ENCODE peak calls at places on chromosomes 3 and 15, in six cellular contexts. H, X, E, D, R and L are unnamed samples.

GRCh38 chr3:127457094-127457475 is 133.4 kb downstream of the TPRA1 start:
- DNase-seq in H (peak; percentile 51), X (peak; percentile 78), E (peak; percentile 91), D (no peak), R (peak; percentile 73), L (no peak)

GRCh38 chr15:68228143-68228970 is 1.2 kb downstream of the CLN6 start:
- DNase-seq in H (peak; percentile 9), X (no peak), E (no peak), D (peak; percentile 43), R (no peak), L (peak; percentile 57)

GRCh38 chr15:101694261-101694660 is 30.0 kb downstream of the TARS3 start:
- DNase-seq in H (peak; percentile 9), X (peak; percentile 35), E (no peak), D (no peak), R (no peak), L (no peak)

GRCh38 chr3:191470080-191470479 is 9.1 kb downstream of the PYDC2 start:
- DNase-seq in H (no peak), X (no peak), E (no peak), D (no peak), R (no peak), L (no peak)

GRCh38 chr15:66724732-66725467 is 22.9 kb downstream of the SMAD6 start:
- DNase-seq in H (no peak), X (no peak), E (no peak), D (peak; percentile 64), R (no peak), L (no peak)

GRCh38 chr3:101784850-101785613 is 6.0 kb downstream of the NXPE3 start:
- DNase-seq in H (no peak), X (no peak), E (no peak), D (no peak), R (no peak), L (no peak)

GRCh38 chr15:67105065-67105951 is 39.9 kb downstream of the SMAD3 start:
- DNase-seq in H (peak; percentile 96), X (no peak), E (peak; percentile 98), D (no peak), R (no peak), L (no peak)

GRCh38 chr15:59205839-59206622 is 612 bp upstream of the LDHAL6B start:
- DNase-seq in H (no peak), X (no peak), E (no peak), D (no peak), R (no peak), L (no peak)

GRCh38 chr3:10645800-10646199 is 140.4 kb upstream of the ATP2B2 start:
- DNase-seq in H (no peak), X (no peak), E (no peak), D (no peak), R (no peak), L (no peak)

GRCh38 chr3:86865506-86865905 is 125.4 kb downstream of the VGLL3 start:
- DNase-seq in H (no peak), X (no peak), E (peak; percentile 45), D (no peak), R (no peak), L (no peak)

GRCh38 chr3:84759361-84759760 is 199.4 kb upstream of the CADM2 start:
- DNase-seq in H (no peak), X (no peak), E (no peak), D (no peak), R (no peak), L (no peak)

GRCh38 chr3:155393316-155393715 is 99.8 kb upstream of the STRIT1 start:
- DNase-seq in H (no peak), X (no peak), E (peak; percentile 42), D (no peak), R (no peak), L (no peak)

GRCh38 chr15:39404767-39405173 is 176.1 kb upstream of the THBS1 start:
- DNase-seq in H (peak; percentile 92), X (no peak), E (peak; percentile 98), D (no peak), R (no peak), L (no peak)

GRCh38 chr3:45775571-45776290 is 20.6 kb downstream of the SLC6A20 start:
- DNase-seq in H (no peak), X (no peak), E (no peak), D (no peak), R (no peak), L (no peak)

GRCh38 chr3:127456471-127457093 is 134.0 kb downstream of the TPRA1 start:
- DNase-seq in H (peak; percentile 69), X (peak; percentile 16), E (peak; percentile 87), D (no peak), R (no peak), L (no peak)

GRCh38 chr3:65352951-65353350 is 665.2 kb upstream of the ADAMTS9 start:
- DNase-seq in H (no peak), X (no peak), E (peak; percentile 17), D (no peak), R (no peak), L (no peak)

GRCh38 chr3:158768361-158768787 is 33.5 kb upstream of the MFSD1 start:
- DNase-seq in H (peak; percentile 65), X (peak; percentile 64), E (peak; percentile 65), D (no peak), R (peak; percentile 74), L (no peak)

GRCh38 chr15:38401716-38402115 is 52.2 kb upstream of the FAM98B start:
- DNase-seq in H (no peak), X (no peak), E (peak; percentile 59), D (no peak), R (no peak), L (no peak)

GRCh38 chr3:111534701-111535100 is 7.3 kb upstream of the CD96 start:
- DNase-seq in H (peak; percentile 78), X (no peak), E (peak; percentile 78), D (no peak), R (no peak), L (no peak)

GRCh38 chr3:120350431-120350941 is 1.3 kb upstream of the LRRC58 start:
- DNase-seq in H (peak; percentile 79), X (peak; percentile 10), E (peak; percentile 76), D (no peak), R (no peak), L (peak; percentile 29)
- H3K4me3 ChIP-seq in H (peak overlapping the region; percentile 74), X (no peak overlapping the region), E (peak overlapping the region; percentile 89), D (peak overlapping the region; percentile 90), R (no peak overlapping the region), L (peak overlapping the region; percentile 88)

GRCh38 chr15:32864841-32865240 is 147.0 kb downstream of the GREM1 start:
- DNase-seq in H (no peak), X (no peak), E (no peak), D (no peak), R (no peak), L (no peak)

GRCh38 chr15:32869814-32870213 is 152.0 kb downstream of the GREM1 start:
- DNase-seq in H (no peak), X (no peak), E (no peak), D (no peak), R (no peak), L (no peak)

GRCh38 chr15:32866486-32867312 is 148.9 kb downstream of the GREM1 start:
- DNase-seq in H (no peak), X (no peak), E (peak; percentile 56), D (no peak), R (peak; percentile 22), L (no peak)

GRCh38 chr15:32870240-32871033 is 152.6 kb downstream of the GREM1 start:
- DNase-seq in H (peak; percentile 77), X (no peak), E (peak; percentile 90), D (no peak), R (no peak), L (peak; percentile 64)

DNA sequence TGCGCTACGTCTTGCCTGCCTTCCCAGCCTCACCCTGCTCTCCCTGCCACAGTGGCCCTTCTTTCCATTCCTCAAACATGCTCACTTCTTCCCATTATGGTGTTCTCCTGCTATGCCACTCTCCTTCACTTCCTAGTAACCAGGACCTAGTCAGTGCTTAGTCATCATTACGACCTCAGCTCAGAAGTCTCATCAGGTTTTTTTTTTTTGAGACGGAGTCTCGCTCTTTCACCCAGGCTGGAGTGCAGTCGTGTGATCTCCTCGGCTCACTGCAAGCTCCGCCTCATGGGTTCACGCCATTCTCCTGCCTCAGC is 149.5 kb downstream of the GREM1 start:
- DNase-seq in H (peak; percentile 87), X (no peak), E (peak; percentile 92), D (no peak), R (no peak), L (no peak)
- TF ChIP-seq EZH2phosphoT487 in H (no peak), X (no peak), E (no peak), D (no peak), R (no peak), L (no peak)

DNA sequence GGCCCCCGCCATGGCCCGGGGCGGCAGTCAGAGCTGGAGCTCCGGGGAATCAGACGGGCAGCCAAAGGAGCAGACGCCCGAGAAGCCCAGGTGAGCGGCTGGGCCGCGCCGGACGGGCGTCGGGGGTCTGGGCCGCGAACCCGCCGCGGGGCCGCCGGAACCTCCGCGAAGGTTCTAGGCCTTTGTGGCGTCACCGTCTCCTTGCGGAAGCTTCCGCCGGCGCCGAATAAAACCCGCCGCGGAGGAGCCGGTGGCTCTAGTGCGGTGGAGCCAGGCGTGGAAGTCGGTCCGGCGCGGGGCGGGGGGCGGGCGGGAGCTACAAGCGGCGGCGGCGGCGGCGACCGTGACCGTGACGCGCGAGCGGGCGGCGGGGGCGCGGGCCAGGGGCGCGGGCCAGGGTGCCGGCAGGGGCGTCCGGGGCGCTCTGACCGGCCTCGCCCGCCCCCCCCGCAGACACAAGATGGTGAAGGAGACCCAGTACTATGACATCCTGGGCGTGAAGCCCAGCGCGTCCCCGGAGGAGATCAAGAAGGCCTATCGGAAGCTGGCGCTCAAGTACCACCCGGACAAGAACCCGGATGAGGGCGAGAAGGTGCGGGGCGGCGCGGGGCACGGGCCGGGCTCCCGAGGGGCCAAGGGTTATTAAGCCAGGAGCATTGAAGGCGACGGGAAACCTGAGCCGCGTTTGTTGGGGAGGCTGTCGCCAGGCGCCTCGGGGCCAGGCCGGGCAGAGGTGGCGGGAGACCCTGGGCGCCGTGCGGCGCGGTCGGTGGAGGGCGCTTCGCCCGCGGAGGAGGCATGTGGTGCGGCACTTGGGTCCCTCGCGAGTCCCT is at the start of gene DNAJA4:
- DNase-seq in H (no peak), X (peak; percentile 76), E (peak; percentile 59), D (peak; percentile 39), R (peak; percentile 17), L (no peak)
- H3K4me3 ChIP-seq in H (peak within 1 kb of the TSS; percentile 68), X (peak within 1 kb of the TSS; percentile 61), E (peak within 1 kb of the TSS; percentile 69), D (no peak within 1 kb of the TSS), R (no peak within 1 kb of the TSS), L (no peak within 1 kb of the TSS)

GRCh38 chr3:195142519-195142918 is 128.4 kb downstream of the XXYLT1 start:
- DNase-seq in H (no peak), X (no peak), E (no peak), D (no peak), R (no peak), L (no peak)

GRCh38 chr3:195139091-195139875 is 131.7 kb downstream of the XXYLT1 start:
- DNase-seq in H (no peak), X (no peak), E (no peak), D (no peak), R (no peak), L (no peak)

GRCh38 chr3:195140816-195141793 is 129.9 kb downstream of the XXYLT1 start:
- DNase-seq in H (no peak), X (no peak), E (no peak), D (no peak), R (no peak), L (no peak)

GRCh38 chr3:195139876-195140240 is 131.1 kb downstream of the XXYLT1 start:
- DNase-seq in H (peak; percentile 72), X (no peak), E (peak; percentile 71), D (no peak), R (no peak), L (no peak)

DNA sequence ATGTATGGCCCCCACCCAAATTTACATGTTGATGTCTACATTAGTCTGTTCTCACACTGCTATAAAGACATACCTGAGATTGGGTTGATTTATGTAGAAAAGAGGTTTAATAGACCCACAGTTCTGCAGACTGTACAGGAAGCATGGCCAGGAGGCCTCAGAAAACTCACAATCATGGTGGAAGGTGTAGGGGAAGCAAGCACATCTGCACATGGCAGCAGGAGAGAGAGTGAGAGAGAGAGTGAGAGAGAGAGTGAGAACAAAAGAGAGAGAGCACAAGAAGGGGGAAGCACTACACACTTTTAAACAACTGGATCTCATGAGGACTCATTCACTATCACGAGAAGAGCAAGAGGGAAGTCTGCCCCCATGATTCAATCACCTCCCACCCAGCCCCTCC is 130.5 kb downstream of the XXYLT1 start:
- DNase-seq in H (no peak), X (no peak), E (no peak), D (no peak), R (no peak), L (no peak)
- TF ChIP-seq EZH2phosphoT487 in H (no peak), X (no peak), E (no peak), D (no peak), R (no peak), L (no peak)